ENCODE peak calls at places on chromosomes 5 and 9, in four cellular contexts. P is GM12878, B is HepG2, Z is K562. O is an unnamed sample.

GRCh38 chr5:134874831-134875655 is 872 bp downstream of the TXNDC15 start:
- DNase-seq in B (peak), P (no peak), Z (peak), O (peak)

GRCh38 chr5:658103-658502 is 35.0 kb downstream of the TPPP start:
- DNase-seq in Z (no peak), B (no peak), P (no peak), O (no peak)

GRCh38 chr5:11892832-11893231 is 11.4 kb downstream of the CTNND2 start:
- DNase-seq in P (no peak), Z (no peak), B (no peak), O (no peak)

GRCh38 chr9:18969095-18969494 is 63.9 kb downstream of the SAXO1 start:
- DNase-seq in B (no peak), Z (no peak), P (no peak), O (no peak)

GRCh38 chr5:1437876-1438559 is 7.2 kb downstream of the SLC6A3 start:
- DNase-seq in P (no peak), Z (no peak), B (no peak), O (no peak)

GRCh38 chr9:111301195-111301594 is 28.8 kb downstream of the OR2K2 start:
- DNase-seq in Z (no peak), B (no peak), P (no peak), O (peak)

GRCh38 chr5:39106332-39106731 is 32.1 kb upstream of the RICTOR start:
- DNase-seq in P (no peak), Z (no peak), B (no peak), O (no peak)

GRCh38 chr9:18749711-18750110 is 275.8 kb downstream of the ADAMTSL1 start:
- DNase-seq in B (no peak), Z (no peak), P (no peak), O (no peak)

GRCh38 chr5:109316631-109317030 is 93.1 kb downstream of the PJA2 start:
- DNase-seq in Z (no peak), P (no peak), B (no peak), O (peak)

GRCh38 chr9:29865764-29866313 is 2292.6 kb upstream of the C9orf72 start:
- DNase-seq in B (no peak), P (no peak), Z (no peak), O (no peak)

GRCh38 chr9:105046907-105047651 is 119.1 kb upstream of the ABCA1 start:
- DNase-seq in B (no peak), Z (no peak), P (no peak), O (no peak)

GRCh38 chr9:2116073-2116472 is 100.9 kb downstream of the SMARCA2 start:
- DNase-seq in P (no peak), Z (peak), B (peak), O (peak)

GRCh38 chr5:154753792-154754191 is 1.4 kb upstream of the LARP1 start:
- DNase-seq in B (no peak), Z (peak), P (no peak), O (no peak)

GRCh38 chr5:168219515-168220410 is 71.7 kb upstream of the WWC1 start:
- DNase-seq in P (peak), B (peak), Z (peak), O (peak)

GRCh38 chr5:61313960-61314681 is 17.9 kb upstream of the ZSWIM6 start:
- DNase-seq in B (no peak), P (no peak), Z (no peak), O (no peak)

GRCh38 chr5:141654298-141654697 is 3.1 kb upstream of the FCHSD1 start:
- DNase-seq in P (no peak), Z (no peak), B (no peak), O (no peak)

GRCh38 chr9:128409998-128410397 is 10.7 kb upstream of the CERCAM start:
- DNase-seq in Z (peak), B (peak), P (no peak), O (no peak)

GRCh38 chr5:6408627-6409446 is 30.5 kb upstream of the MED10 start:
- DNase-seq in Z (peak), P (no peak), B (no peak), O (no peak)

GRCh38 chr9:69180670-69181069 is 6.6 kb downstream of the TJP2 start:
- DNase-seq in P (no peak), Z (peak), B (peak), O (peak)

GRCh38 chr9:99748690-99749089 is 73.0 kb upstream of the NR4A3 start:
- DNase-seq in Z (no peak), P (no peak), B (no peak), O (no peak)

GRCh38 chr5:131735393-131735792 is 61.4 kb downstream of the FNIP1 start:
- DNase-seq in P (no peak), B (no peak), Z (no peak), O (no peak)

GRCh38 chr5:132787076-132787475 is 10.0 kb upstream of the SEPTIN8 start:
- DNase-seq in P (no peak), Z (no peak), B (no peak), O (no peak)

GRCh38 chr5:73122875-73123810 is 2.8 kb downstream of the TMEM171 start:
- DNase-seq in P (no peak), B (no peak), Z (no peak), O (no peak)
- TF ChIP-seq CEBPB in P (no peak), B (no peak), Z (no peak), O (no peak)

DNA sequence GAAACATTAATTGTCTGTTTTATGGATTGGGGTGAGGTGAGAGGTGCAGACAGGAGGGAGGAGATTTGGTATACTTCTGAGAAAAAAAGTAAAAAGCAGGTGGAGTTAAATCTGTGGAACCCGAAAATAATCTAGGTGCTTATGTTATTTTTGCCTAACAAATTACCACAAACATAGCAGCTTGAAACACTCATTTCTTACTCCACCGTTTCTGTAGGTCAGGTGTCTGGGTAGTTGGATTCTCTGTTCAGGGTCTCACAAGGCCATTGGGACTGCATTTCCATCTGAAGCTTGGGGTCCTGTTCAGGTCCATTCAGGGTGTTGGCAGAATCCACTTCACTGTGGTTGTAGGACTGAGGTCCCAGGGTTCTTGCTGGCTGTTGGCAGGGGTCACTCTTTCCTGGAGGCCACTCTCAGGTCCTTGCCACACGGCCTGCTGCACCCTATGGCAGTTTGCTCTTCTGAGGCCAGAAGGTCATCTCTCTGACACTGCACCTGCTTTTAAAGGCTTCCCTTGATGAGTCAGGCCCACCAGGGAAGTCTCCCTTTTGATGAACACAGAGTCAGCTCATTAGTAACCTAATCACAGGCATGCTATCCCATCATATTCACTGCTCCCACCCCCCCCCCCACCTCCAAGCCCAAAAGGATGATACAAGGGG is 82.2 kb downstream of the TRIO start:
- DNase-seq in P (no peak), B (no peak), Z (no peak), O (no peak)
- TF ChIP-seq SMC3 in P (no peak), B (no peak), Z (no peak), O (no peak)

GRCh38 chr5:171861383-171861782 is 75.8 kb downstream of the SMIM23 start:
- DNase-seq in P (no peak), Z (no peak), B (no peak), O (no peak)
- TF ChIP-seq KDM1A in P (no peak), Z (no peak), B (no peak), O (no peak)

DNA sequence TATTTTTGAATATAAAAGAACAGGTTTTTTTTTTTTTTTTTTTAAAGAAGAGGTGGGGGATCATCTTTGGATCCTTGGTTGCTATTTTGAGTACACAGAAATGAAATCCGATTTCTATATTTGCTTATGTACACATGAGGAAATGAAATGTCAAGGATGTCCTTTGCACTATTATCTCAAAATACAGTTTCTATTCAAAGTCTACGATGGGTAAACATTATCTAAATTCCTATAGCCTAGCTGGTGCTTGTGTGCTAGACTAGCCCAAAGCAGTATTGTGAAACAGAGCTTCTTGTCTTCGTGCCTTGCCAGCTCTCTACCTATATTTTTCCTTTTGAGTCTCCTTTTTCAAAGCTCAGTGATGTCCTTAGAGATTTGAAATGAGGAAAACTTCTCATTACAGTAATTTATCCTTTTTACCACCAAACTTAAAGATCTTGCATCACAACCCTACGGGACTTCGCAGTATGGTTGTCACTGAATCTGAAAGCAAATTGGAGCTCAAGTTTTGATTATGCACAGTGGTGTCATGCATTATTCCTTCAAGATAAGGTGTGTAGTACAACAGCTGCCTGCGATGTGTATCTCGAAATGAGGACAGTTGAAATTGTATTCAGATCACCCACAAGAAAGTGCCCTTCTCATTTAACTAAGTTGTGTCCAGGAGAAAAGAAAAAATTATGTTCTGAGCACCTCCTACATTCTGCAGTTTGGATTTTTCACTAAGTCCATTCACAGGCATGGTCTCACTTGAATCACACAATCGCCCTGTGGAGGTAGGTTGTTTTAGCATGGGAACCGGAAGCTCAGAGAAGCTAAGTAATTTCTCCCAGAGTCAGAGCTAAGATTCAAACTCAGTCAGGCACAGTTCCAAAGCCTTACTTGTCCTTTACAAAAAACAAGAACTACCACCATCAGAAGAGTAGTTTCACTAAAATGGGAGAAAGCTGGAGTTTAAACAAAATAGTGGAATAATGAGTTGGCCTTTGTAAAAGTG is 379.0 kb downstream of the GLIS3 start:
- DNase-seq in B (peak), Z (no peak), P (no peak), O (no peak)
- TF ChIP-seq CEBPB in B (peak), Z (no peak), P (no peak), O (peak)